ENCODE peak calls at places on chromosomes 5 and 9, in seven cellular contexts. A is A549, M is GM12865, R is AG04450, F is esophagus squamous epithelium, L is fibroblast of mammary gland, C is neural crest cell. W is an unnamed sample.

GRCh38 chr5:112995764-112996618 is 19.4 kb downstream of the DCP2 start:
- DNase-seq in A (peak), M (peak), R (peak), F (no peak), L (peak), C (peak), W (no peak)

GRCh38 chr5:168786142-168786541 is 207.0 kb upstream of the PANK3 start:
- DNase-seq in A (no peak), M (no peak), R (no peak), F (no peak), L (no peak), C (no peak), W (no peak)

GRCh38 chr5:123176938-123177275 is 87.9 kb downstream of the PRDM6 start:
- DNase-seq in A (no peak), M (no peak), R (no peak), F (no peak), L (no peak), C (no peak), W (no peak)

GRCh38 chr5:142745268-142745667 is 24.9 kb upstream of the ARHGAP26 start:
- DNase-seq in A (no peak), M (no peak), R (no peak), F (no peak), L (no peak), C (no peak), W (no peak)

GRCh38 chr5:119451561-119451960 is 736 bp upstream of the HSD17B4 start:
- DNase-seq in A (peak), M (no peak), R (no peak), F (no peak), L (no peak), C (no peak), W (no peak)

GRCh38 chr5:92496545-92496944 is 1084.5 kb downstream of the NR2F1-AS1 start:
- DNase-seq in A (no peak), M (no peak), R (no peak), F (no peak), L (no peak), C (no peak), W (no peak)

GRCh38 chr5:150585781-150586461 is 54.5 kb upstream of the SYNPO start:
- DNase-seq in A (no peak), M (no peak), R (no peak), F (no peak), L (no peak), C (no peak), W (no peak)

GRCh38 chr5:132056610-132057497 is 3.6 kb upstream of the IL3 start:
- DNase-seq in A (no peak), M (no peak), R (no peak), F (no peak), L (no peak), C (no peak), W (peak)

GRCh38 chr5:149517461-149518122 is 33.6 kb downstream of the CSNK1A1 start:
- DNase-seq in A (peak), M (no peak), R (no peak), F (no peak), L (peak), C (no peak), W (no peak)

DNA sequence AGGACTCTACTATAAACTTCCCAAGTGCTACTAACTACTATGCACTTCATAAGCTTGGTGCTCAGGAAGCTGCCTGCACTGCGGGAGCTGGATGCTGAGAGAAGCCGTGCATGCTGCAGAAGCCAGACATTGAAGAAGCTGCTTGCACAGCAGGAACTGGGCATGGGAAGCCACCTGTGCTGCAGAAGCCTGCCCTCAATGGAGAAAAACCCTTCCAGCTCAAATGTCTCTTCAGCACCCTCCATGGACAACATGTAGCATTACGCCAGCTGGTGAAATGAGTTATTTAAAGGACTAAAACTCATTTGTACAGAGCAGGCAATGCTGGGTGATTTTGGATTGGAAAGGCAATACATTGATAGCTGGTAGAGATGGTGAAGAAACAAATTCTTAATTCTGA is 247.2 kb downstream of the KIF4B start:
- DNase-seq in A (peak), M (peak), R (no peak), F (no peak), L (no peak), C (no peak), W (no peak)
- TF ChIP-seq CTCF in A (no peak), M (peak), R (no peak), F (peak), L (no peak), C (peak), W (no peak)

GRCh38 chr9:114285166-114285867 is 37.6 kb upstream of the ORM1 start:
- DNase-seq in A (peak), M (no peak), R (peak), F (no peak), L (peak), C (no peak), W (peak)
- TF ChIP-seq CTCF in A (no peak), M (no peak), R (peak), F (no peak), L (no peak), C (no peak), W (no peak)

GRCh38 chr5:73299017-73299630 is 126.1 kb downstream of the TMEM174 start:
- DNase-seq in A (no peak), M (no peak), R (no peak), F (no peak), L (no peak), C (peak), W (no peak)
- TF ChIP-seq CTCF in A (no peak), M (no peak), R (no peak), F (no peak), L (no peak), C (peak), W (no peak)

GRCh38 chr9:33722359-33722675 is 73.0 kb upstream of the PRSS3 start:
- DNase-seq in A (no peak), M (no peak), R (no peak), F (no peak), L (no peak), C (no peak), W (no peak)
- TF ChIP-seq CTCF in A (no peak), M (no peak), R (no peak), F (no peak), L (no peak), C (peak), W (peak)

DNA sequence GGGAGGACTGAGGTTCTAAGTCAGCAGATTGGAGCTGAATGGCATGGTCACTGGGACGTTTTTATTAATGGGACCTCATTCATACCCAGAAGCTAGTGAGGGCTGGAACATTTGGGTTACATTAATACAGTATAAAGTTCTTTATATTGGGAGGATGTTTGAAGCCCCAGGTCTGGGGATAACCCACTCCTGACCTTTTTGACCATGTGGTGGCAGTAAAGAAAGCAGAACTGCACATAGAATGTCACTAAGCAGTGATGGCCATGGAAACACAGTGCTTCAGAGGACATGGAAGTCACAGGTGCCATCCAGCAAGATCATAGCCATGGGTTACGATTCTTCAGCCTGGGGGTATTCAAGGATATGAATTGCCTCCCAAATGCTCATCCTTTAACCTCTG is 176.0 kb downstream of the ATP10B start:
- DNase-seq in A (no peak), M (peak), R (no peak), F (no peak), L (no peak), C (no peak), W (no peak)
- TF ChIP-seq CTCF in A (no peak), M (peak), R (no peak), F (no peak), L (no peak), C (no peak), W (peak)

DNA sequence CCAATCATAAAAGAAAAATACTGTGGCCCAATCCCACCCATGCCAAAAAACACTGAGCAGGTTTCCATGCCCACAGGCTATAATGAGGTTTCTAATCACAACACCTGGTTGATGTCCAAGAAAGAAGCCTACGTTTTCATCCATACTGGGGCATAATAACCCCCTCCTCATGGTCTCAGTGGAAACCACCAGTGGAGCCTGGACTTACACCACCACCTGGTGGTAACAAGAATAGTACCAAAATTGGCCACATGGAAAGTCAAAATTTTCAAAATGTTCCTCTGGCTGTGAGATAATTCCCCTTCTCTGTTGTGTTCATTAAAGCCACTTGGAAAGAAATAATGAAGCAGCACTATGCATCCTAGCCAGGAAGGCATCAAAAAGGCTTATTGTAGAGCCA is 687.3 kb upstream of the ST8SIA4 start:
- DNase-seq in A (no peak), M (peak), R (no peak), F (no peak), L (peak), C (no peak), W (no peak)
- TF ChIP-seq CTCF in A (peak), M (peak), R (peak), F (no peak), L (peak), C (peak), W (peak)

DNA sequence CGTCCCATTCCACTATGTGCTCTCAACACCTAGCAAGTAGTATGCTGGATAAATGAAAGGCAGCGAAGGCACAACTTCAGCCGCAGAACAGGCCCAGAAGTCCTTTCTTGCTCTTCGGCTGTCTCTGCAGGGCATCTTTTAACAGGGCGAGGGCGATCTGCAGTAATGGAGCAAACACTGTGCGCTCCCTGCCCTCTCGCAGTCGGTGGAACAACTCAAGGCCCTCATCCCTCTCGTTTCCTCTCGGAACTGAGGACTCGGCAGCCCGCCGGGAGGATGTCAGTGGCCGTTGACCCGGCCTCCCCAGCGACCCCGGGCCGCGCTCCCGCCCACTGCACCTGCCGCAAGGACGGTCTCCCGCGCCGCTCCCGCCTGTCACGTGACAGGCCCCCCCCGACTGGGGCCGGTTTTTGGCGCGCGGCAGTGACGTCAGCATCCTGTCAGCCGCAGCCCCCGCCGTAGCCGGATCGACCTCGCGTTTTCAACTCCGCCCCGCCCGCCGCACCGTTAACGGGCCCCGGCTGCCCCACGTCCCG is 1.1 kb downstream of the ZNF367 start:
- DNase-seq in A (peak), M (peak), R (peak), F (peak), L (peak), C (peak), W (peak)
- TF ChIP-seq CTCF in A (no peak), M (no peak), R (peak), F (no peak), L (no peak), C (no peak), W (no peak)

GRCh38 chr9:126989847-126990821 is 75.6 kb downstream of the RALGPS1 start:
- DNase-seq in A (no peak), M (no peak), R (no peak), F (no peak), L (peak), C (no peak), W (no peak)
- TF ChIP-seq CTCF in A (no peak), M (no peak), R (no peak), F (no peak), L (no peak), C (no peak), W (no peak)

DNA sequence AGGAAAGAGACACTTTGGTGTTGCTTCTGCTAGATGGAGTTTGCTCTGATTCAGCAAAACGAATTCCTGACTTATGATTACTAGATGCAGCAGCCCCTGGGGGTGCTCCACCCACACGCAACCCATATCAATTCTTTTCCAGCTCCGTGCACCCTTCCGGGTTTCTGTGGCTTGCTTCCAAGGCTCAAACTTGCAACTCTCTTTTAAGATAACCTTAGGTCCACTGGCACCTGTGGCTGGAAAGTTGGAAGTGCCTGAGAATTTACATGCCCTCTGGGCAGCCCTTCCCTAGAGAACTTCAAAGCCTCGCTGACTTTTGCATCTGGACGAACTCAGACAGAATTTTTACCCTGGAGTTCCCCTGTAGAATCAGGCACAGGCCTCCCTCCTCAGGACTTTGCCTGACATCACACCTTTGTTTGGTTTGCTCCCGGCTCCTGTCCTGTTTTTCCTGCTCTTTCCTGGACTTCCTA is 224.9 kb downstream of the SNX18 start:
- DNase-seq in A (peak), M (no peak), R (no peak), F (no peak), L (peak), C (no peak), W (no peak)
- TF ChIP-seq CTCF in A (no peak), M (no peak), R (peak), F (no peak), L (no peak), C (no peak), W (no peak)

GRCh38 chr5:73303139-73304079 is 130.4 kb downstream of the TMEM174 start:
- DNase-seq in A (peak), M (peak), R (no peak), F (no peak), L (no peak), C (no peak), W (no peak)
- TF ChIP-seq CTCF in A (peak), M (peak), R (no peak), F (no peak), L (no peak), C (peak), W (no peak)

W was measured in CD14-positive monocyte.